ENCODE peak calls at places on chromosome 2, in four cellular contexts. J is right atrium auricular region, C is thoracic aorta, E is psoas muscle. X is an unnamed sample. For H3K27me3 and H3K4me1, the result is how much of the 10 kb centered on the place peaks cover.

GRCh38 chr2:100185516-100185915 is 43.1 kb upstream of the AFF3 start:
- DNase-seq in C (no peak), E (no peak), J (no peak), X (no peak)

GRCh38 chr2:142165790-142166189 is 35.0 kb upstream of the LRP1B start:
- DNase-seq in C (no peak), E (no peak), J (no peak), X (no peak)

GRCh38 chr2:160015746-160016145 is 46.7 kb downstream of the PLA2R1 start:
- DNase-seq in C (no peak), E (no peak), J (no peak), X (no peak)

GRCh38 chr2:141151611-141152286 is 979.1 kb downstream of the LRP1B start:
- DNase-seq in E (no peak), J (no peak), C (no peak), X (no peak)

GRCh38 chr2:120863173-120863545 is 127.5 kb downstream of the GLI2 start:
- DNase-seq in E (no peak), J (no peak), C (no peak), X (peak)

GRCh38 chr2:100446696-100447095 is 23.6 kb upstream of the NMS start:
- DNase-seq in J (no peak), E (no peak), C (no peak), X (no peak)

GRCh38 chr2:16277117-16277516 is 336.8 kb downstream of the MYCN start:
- DNase-seq in C (no peak), J (no peak), E (no peak), X (no peak)

GRCh38 chr2:241475267-241475666 is 33.1 kb downstream of the STK25 start:
- DNase-seq in E (no peak), J (no peak), C (no peak), X (no peak)

GRCh38 chr2:111030271-111030891 is 90.3 kb upstream of the BCL2L11 start:
- DNase-seq in C (no peak), E (no peak), J (peak), X (no peak)

GRCh38 chr2:25295654-25296053 is 46.1 kb downstream of the DNMT3A start:
- DNase-seq in C (no peak), E (no peak), J (no peak), X (no peak)

GRCh38 chr2:53913721-53914120 is 54.0 kb upstream of the GPR75 start:
- DNase-seq in J (no peak), E (no peak), C (no peak), X (no peak)

GRCh38 chr2:144519934-144520717 is at the start of gene ZEB2:
- DNase-seq in C (no peak), J (peak), E (peak), X (no peak)

GRCh38 chr2:121152861-121153260 is 132.1 kb downstream of the TFCP2L1 start:
- DNase-seq in J (no peak), C (no peak), E (no peak), X (no peak)

GRCh38 chr2:196589429-196589828 is 50.1 kb upstream of the CCDC150 start:
- DNase-seq in J (no peak), C (no peak), E (no peak), X (no peak)

GRCh38 chr2:19140463-19141208 is 217.8 kb downstream of the OSR1 start:
- DNase-seq in J (no peak), E (no peak), C (no peak), X (peak)

GRCh38 chr2:37663390-37663789 is 8.1 kb downstream of the CDC42EP3 start:
- DNase-seq in C (no peak), J (no peak), E (no peak), X (no peak)

GRCh38 chr2:27587025-27587424 is 4.2 kb downstream of the ZNF512 start:
- DNase-seq in E (no peak), C (no peak), J (no peak), X (no peak)

GRCh38 chr2:40716879-40717278 is 265.0 kb upstream of the SLC8A1 start:
- DNase-seq in E (peak), J (no peak), C (no peak), X (peak)

GRCh38 chr2:150167711-150168110 is 319.8 kb downstream of the RND3 start:
- DNase-seq in J (no peak), E (no peak), C (no peak), X (no peak)

GRCh38 chr2:107621186-107621835 is 205.4 kb upstream of the RGPD4 start:
- DNase-seq in E (no peak), C (no peak), J (no peak), X (no peak)

GRCh38 chr2:162750033-162750432 is 88.5 kb downstream of the KCNH7 start:
- DNase-seq in C (no peak), J (no peak), E (no peak), X (no peak)

GRCh38 chr2:2183135-2183534 is 147.9 kb downstream of the MYT1L start:
- DNase-seq in C (no peak), J (no peak), E (no peak), X (no peak)

GRCh38 chr2:134259571-134259970 is 5.7 kb downstream of the MGAT5 start:
- DNase-seq in E (no peak), J (no peak), C (no peak), X (no peak)

GRCh38 chr2:7703048-7703447 is 785.8 kb downstream of the RNF144A start:
- DNase-seq in J (no peak), E (no peak), C (no peak), X (no peak)

GRCh38 chr2:188353282-188353681 is 61.6 kb downstream of the GULP1 start:
- DNase-seq in E (no peak), J (no peak), C (no peak), X (no peak)

GRCh38 chr2:101883860-101884259 is 107.9 kb upstream of the IL1R2 start:
- DNase-seq in E (no peak), J (no peak), C (no peak), X (no peak)

GRCh38 chr2:159204381-159204780 is 82.1 kb downstream of the WDSUB1 start:
- DNase-seq in C (no peak), E (no peak), J (no peak), X (no peak)

GRCh38 chr2:128236491-128237035 is 82.1 kb downstream of the HS6ST1 start:
- DNase-seq in C (no peak), J (peak), E (no peak), X (no peak)

GRCh38 chr2:231425811-231426703 is 30.5 kb downstream of the B3GNT7 start:
- DNase-seq in J (no peak), E (no peak), C (no peak), X (no peak)

GRCh38 chr2:223049356-223049755 is 2.6 kb upstream of the KCNE4 start:
- DNase-seq in J (no peak), E (no peak), C (no peak), X (no peak)

GRCh38 chr2:223051580-223052375 is at the start of gene KCNE4:
- DNase-seq in J (peak), E (peak), C (no peak), X (peak)

GRCh38 chr2:223048519-223048918 is 3.5 kb upstream of the KCNE4 start:
- DNase-seq in C (no peak), J (no peak), E (no peak), X (no peak)

GRCh38 chr2:223050900-223051299 is 1.1 kb upstream of the KCNE4 start:
- DNase-seq in J (no peak), E (peak), C (no peak), X (no peak)

DNA sequence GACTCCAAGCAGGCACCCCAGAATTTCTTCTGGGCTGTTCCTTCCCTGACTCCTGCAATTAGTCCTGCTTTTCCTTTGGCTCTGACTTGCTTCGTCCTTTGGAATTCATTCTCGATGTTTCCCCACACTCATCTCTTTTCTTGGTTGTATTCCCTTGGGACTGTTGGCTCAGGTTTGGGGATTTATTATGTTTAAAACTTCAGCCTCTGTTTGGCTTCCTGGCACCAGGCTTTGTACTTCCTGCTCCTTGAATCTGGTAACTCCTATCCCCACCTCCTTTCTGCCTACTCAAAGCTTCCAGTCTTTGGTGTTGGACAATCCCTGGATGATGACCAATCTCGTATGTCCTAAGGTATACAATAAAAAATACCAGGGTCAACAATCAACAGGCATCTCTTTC is 1.8 kb upstream of the KCNE4 start:
- DNase-seq in C (no peak), J (no peak), E (no peak), X (no peak)
- H3K27me3 ChIP-seq in C (under half), J (under half), E (under half), X (under half)

GRCh38 chr2:85755122-85756027 is 1.6 kb downstream of the ATOH8 start:
- DNase-seq in C (no peak), J (no peak), E (peak), X (peak)
- H3K4me1 ChIP-seq in C (under half), J (half or more), E (under half), X (under half)

DNA sequence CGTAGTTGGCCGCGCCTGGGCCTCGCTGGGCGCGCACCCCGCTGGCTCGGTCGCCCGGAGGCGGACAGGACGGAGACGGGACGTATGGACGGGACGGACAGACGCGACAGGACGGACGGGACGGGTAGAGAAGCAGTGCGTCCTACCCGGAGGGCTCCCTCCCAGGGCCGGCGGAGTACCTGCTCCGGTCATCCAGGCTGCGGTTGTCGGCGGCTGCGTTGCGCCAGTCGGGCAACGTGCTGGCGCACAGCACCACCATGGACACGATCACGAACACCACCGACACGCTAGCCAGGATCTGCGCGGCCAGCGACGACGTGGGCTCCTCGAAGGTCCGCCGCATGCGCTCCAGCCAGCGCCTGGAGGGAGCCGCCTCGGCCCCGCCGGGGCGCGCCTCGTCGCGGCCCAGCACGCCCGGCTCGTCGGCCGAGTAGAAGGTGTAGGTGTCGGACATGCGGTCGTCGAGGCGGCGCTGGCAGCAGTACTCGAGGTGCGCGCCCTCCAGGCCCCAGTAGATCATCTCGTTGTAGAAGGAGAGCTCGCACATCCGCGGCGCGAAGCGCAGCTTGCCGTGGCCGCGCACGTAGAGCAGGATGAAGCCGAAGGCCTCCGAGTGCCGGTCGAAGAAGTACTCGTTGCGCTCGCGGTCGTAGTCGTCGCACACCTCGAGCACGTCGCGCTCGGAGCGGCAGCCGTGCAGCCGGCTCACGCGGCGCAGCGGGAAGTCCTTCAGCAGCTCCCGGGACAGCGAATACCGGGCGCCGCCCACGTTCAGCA is 903 bp downstream of the KCNG3 start:
- DNase-seq in C (no peak), E (peak), J (no peak), X (no peak)
- TF ChIP-seq CTCF in C (no peak), E (no peak), J (no peak), X (no peak)

GRCh38 chr2:224039080-224039769 is at the start of gene SERPINE2:
- DNase-seq in C (no peak), J (peak), E (peak), X (peak)

GRCh38 chr2:224036731-224037376 is 2.2 kb downstream of the SERPINE2 start:
- DNase-seq in J (no peak), E (no peak), C (no peak), X (no peak)

GRCh38 chr2:224038049-224038829 is 847 bp downstream of the SERPINE2 start:
- DNase-seq in C (no peak), J (no peak), E (peak), X (no peak)

GRCh38 chr2:224039770-224040088 is 643 bp upstream of the SERPINE2 start:
- DNase-seq in E (no peak), C (no peak), J (no peak), X (no peak)

GRCh38 chr2:224038830-224039079 is 331 bp downstream of the SERPINE2 start:
- DNase-seq in E (no peak), J (no peak), C (no peak), X (no peak)
- H3K27me3 ChIP-seq in E (under half), J (under half), C (under half), X (under half)

GRCh38 chr2:45826889-45827635 is 175.6 kb downstream of the PRKCE start:
- DNase-seq in E (peak), J (peak), C (no peak), X (no peak)
- H3K4me1 ChIP-seq in E (under half), J (under half), C (under half), X (under half)